ENCODE peak calls at places on chromosomes 11 and 22, in seven cellular contexts. D is effector memory CD4-positive, alpha-beta T cell; V is WERI-Rb-1; M is astrocyte of the spinal cord; N is lung; C is foreskin fibroblast; O is uterus. Y is an unnamed sample.

GRCh38 chr11:32312206-32312817 is 123.0 kb downstream of the WT1 start:
- DNase-seq in N (no peak), O (no peak), M (no peak), D (no peak), V (no peak), C (no peak), Y (no peak)

GRCh38 chr11:123431619-123432018 is 1.6 kb downstream of the GRAMD1B start:
- DNase-seq in V (no peak), M (peak; percentile 10), N (no peak), D (no peak), C (no peak), O (no peak), Y (no peak)

GRCh38 chr11:64759722-64760719 is at the start of gene PYGM:
- DNase-seq in O (peak; percentile 90), V (peak; percentile 88), N (no peak), C (no peak), M (no peak), D (no peak), Y (no peak)

GRCh38 chr11:304915-305833 is 2.4 kb upstream of the IFITM2 start:
- DNase-seq in C (peak; percentile 74), M (peak; percentile 81), D (no peak), V (no peak), O (peak; percentile 83), N (no peak), Y (peak; percentile 71)

GRCh38 chr11:86722041-86722440 is 49.6 kb upstream of the ME3 start:
- DNase-seq in N (no peak), D (no peak), V (no peak), M (peak; percentile 63), C (peak; percentile 48), O (no peak), Y (no peak)

GRCh38 chr11:33936745-33937612 is 45.1 kb upstream of the LMO2 start:
- DNase-seq in M (peak; percentile 51), O (peak; percentile 52), N (peak; percentile 57), C (peak; percentile 20), V (peak; percentile 24), D (no peak), Y (no peak)

GRCh38 chr11:47980907-47981621 is 705 bp downstream of the PTPRJ start:
- DNase-seq in M (no peak), N (peak; percentile 42), C (peak; percentile 30), V (peak; percentile 45), O (peak; percentile 35), D (no peak), Y (no peak)

GRCh38 chr11:68658097-68658496 is 26.2 kb upstream of the GAL start:
- DNase-seq in N (no peak), O (no peak), C (no peak), D (no peak), V (no peak), M (peak; percentile 17), Y (no peak)

GRCh38 chr11:76768091-76769047 is 14.8 kb upstream of the TSKU start:
- DNase-seq in M (no peak), N (peak; percentile 53), C (no peak), O (peak; percentile 76), D (no peak), V (peak; percentile 61), Y (peak; percentile 19)

GRCh38 chr22:39309364-39309861 is 10.0 kb downstream of the RPL3 start:
- DNase-seq in D (no peak), V (no peak), N (no peak), C (no peak), M (no peak), O (no peak), Y (no peak)

GRCh38 chr11:36420025-36420424 is 90.0 kb downstream of the TRAF6 start:
- DNase-seq in C (no peak), N (no peak), V (no peak), D (no peak), M (no peak), O (no peak), Y (no peak)

GRCh38 chr11:78808903-78809302 is 234.2 kb upstream of the NARS2 start:
- DNase-seq in N (no peak), D (no peak), V (peak; percentile 39), C (no peak), O (no peak), M (no peak), Y (no peak)

GRCh38 chr11:115920841-115921480 is 416.7 kb upstream of the CADM1 start:
- DNase-seq in M (no peak), C (no peak), N (no peak), V (no peak), D (no peak), O (no peak), Y (no peak)

GRCh38 chr11:64306563-64306875 is 1.2 kb downstream of the ESRRA start:
- DNase-seq in O (no peak), C (no peak), D (no peak), N (no peak), V (no peak), M (no peak), Y (no peak)

GRCh38 chr11:123454060-123454651 is 24.1 kb downstream of the GRAMD1B start:
- DNase-seq in M (peak; percentile 58), N (no peak), V (no peak), C (no peak), D (peak; percentile 56), O (no peak), Y (peak; percentile 52)

GRCh38 chr11:110891411-110891810 is 179.2 kb upstream of the ARHGAP20 start:
- DNase-seq in D (no peak), M (peak; percentile 76), N (no peak), V (no peak), O (no peak), C (peak; percentile 64), Y (no peak)

GRCh38 chr11:57815476-57815875 is 53.9 kb downstream of the CTNND1 start:
- DNase-seq in V (no peak), C (no peak), O (no peak), M (no peak), D (no peak), N (no peak), Y (no peak)

GRCh38 chr11:81655351-81655750 is 1078.3 kb downstream of the FAM181B start:
- DNase-seq in N (no peak), D (no peak), O (no peak), M (peak; percentile 0), V (no peak), C (no peak), Y (no peak)

GRCh38 chr22:24944224-24944937 is 2.1 kb downstream of the LHFPL7 start:
- DNase-seq in V (no peak), O (no peak), D (no peak), M (no peak), N (no peak), C (no peak), Y (no peak)

GRCh38 chr11:57421066-57421465 is 5.9 kb downstream of the SLC43A3 start:
- DNase-seq in C (no peak), O (no peak), D (no peak), N (no peak), M (no peak), V (no peak), Y (no peak)

GRCh38 chr11:122202161-122202950 is 86.3 kb upstream of the BLID start:
- DNase-seq in C (peak; percentile 81), V (no peak), D (no peak), O (peak; percentile 30), N (no peak), M (peak; percentile 90), Y (no peak)

DNA sequence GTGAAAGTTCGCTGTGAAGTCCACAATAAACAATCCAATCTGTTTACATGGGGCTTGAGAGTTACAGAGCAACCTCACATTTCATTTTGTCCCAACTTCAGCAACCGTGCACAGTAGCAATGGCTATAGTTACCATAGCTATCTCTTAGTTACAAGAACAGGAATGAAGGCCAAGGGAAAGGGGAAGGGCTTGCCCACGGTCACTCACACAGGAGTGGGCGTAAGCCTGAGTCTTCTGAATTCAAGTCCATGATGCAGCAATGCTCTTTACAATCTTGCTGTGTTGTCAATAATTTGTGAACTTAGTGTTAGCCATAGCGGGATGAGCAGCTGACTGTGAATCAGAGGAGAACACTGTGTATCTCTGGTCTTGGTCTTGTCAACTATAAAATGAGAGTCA is 102.9 kb downstream of the ADAMTS15 start:
- DNase-seq in N (no peak), O (no peak), M (no peak), D (no peak), V (no peak), C (no peak), Y (no peak)
- H3K4me3 ChIP-seq in N (no peak overlapping the region), O (no peak overlapping the region), M (no peak overlapping the region), D (no peak overlapping the region), V (no peak overlapping the region), C (no peak overlapping the region), Y (no peak overlapping the region)

DNA sequence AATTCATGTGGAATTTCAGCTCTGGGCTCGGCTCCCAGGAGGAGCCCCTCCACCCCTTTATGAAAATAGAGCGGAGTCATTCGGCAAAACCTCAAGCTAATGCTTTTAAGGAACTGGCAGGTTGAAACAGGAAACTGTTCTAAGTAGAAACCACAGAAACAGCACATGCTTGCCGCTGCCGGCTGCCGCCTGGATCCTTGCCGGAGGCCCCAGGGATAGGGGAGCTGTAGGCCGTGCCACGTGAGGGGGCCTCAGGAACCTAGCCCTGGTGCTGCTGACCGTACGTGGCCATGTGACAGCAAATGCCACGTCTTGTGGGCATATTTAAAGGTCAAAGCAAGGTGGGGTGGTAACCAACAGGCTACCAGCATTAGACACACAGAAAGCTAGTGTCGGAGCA is 77.9 kb upstream of the TIMP3 start:
- DNase-seq in N (peak; percentile 61), O (peak; percentile 75), M (peak; percentile 96), V (no peak), C (peak; percentile 86), D (no peak), Y (peak; percentile 19)
- H3K4me3 ChIP-seq in N (no peak overlapping the region), O (no peak overlapping the region), M (no peak overlapping the region), V (no peak overlapping the region), C (no peak overlapping the region), D (peak overlapping the region; percentile 26), Y (no peak overlapping the region)

GRCh38 chr11:21564095-21564494 is 628.8 kb upstream of the ANO5 start:
- DNase-seq in V (peak; percentile 48), M (no peak), C (no peak), N (no peak), D (no peak), O (no peak), Y (no peak)

GRCh38 chr11:21564813-21565212 is 628.1 kb upstream of the ANO5 start:
- DNase-seq in M (no peak), C (no peak), V (no peak), D (no peak), O (no peak), N (no peak), Y (no peak)

GRCh38 chr11:21561589-21561988 is 631.3 kb upstream of the ANO5 start:
- DNase-seq in C (no peak), O (no peak), N (no peak), D (no peak), M (no peak), V (no peak), Y (no peak)

GRCh38 chr11:21556936-21557335 is 635.9 kb upstream of the ANO5 start:
- DNase-seq in V (no peak), D (no peak), M (no peak), C (no peak), N (no peak), O (no peak), Y (no peak)

GRCh38 chr11:21560466-21560975 is 632.4 kb upstream of the ANO5 start:
- DNase-seq in D (no peak), O (no peak), N (no peak), V (no peak), C (no peak), M (no peak), Y (no peak)
- H3K4me3 ChIP-seq in D (no peak overlapping the region), O (no peak overlapping the region), N (no peak overlapping the region), V (no peak overlapping the region), C (no peak overlapping the region), M (no peak overlapping the region), Y (no peak overlapping the region)

DNA sequence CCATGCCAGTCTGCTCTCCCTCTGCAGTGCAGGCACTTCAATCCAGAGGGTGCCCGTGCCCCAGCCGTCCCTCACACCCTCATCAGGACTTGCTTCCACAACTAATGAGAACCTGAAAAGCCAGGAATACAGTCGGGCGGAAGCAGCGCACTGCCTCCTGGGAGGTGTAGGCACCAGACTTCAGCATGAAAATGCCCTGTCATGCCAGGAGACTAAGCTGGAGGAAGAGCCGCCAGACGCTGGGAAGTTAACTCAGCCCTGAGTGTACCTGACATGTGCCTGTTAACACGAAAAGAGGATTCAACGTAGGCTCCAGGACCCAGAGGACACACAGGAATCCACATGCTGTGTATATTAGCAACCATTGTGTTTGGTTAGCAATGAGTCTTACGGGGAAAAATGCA is 40.0 kb upstream of the FLI1 start:
- DNase-seq in C (no peak), N (peak; percentile 43), M (peak; percentile 85), O (no peak), D (no peak), V (no peak), Y (no peak)
- H3K4me3 ChIP-seq in C (no peak overlapping the region), N (no peak overlapping the region), M (no peak overlapping the region), O (no peak overlapping the region), D (no peak overlapping the region), V (no peak overlapping the region), Y (no peak overlapping the region)